ENCODE peak calls at places on chromosomes 6 and 20, in seven cellular contexts. L is GM12865; J is amygdala; P is NCI-H510A; U is AG08395; R is sigmoid colon; X is stimulated activated CD8-positive, alpha-beta memory T cell treated with anti-CD3 and anti-CD28 coated beads, Interleukin-4, amount 100 ng/mL, for 4 hours. C is an unnamed sample.

GRCh38 chr20:22623211-22623610 is 38.8 kb upstream of the FOXA2 start:
- DNase-seq in L (no peak), J (no peak), P (peak), U (no peak), R (no peak), X (no peak), C (no peak)

GRCh38 chr6:37456126-37456525 is 23.1 kb downstream of the CMTR1 start:
- DNase-seq in L (no peak), J (no peak), P (no peak), U (peak), R (no peak), X (no peak), C (no peak)

GRCh38 chr20:46056970-46057855 is 28.2 kb downstream of the SLC12A5 start:
- DNase-seq in L (no peak), J (no peak), P (no peak), U (peak), R (peak), X (no peak), C (no peak)

GRCh38 chr20:34367155-34367554 is 4.1 kb downstream of the ITCH start:
- DNase-seq in L (no peak), J (no peak), P (no peak), U (no peak), R (no peak), X (no peak), C (no peak)

GRCh38 chr20:24691901-24692351 is 222.5 kb downstream of the SYNDIG1 start:
- DNase-seq in L (no peak), J (no peak), P (no peak), U (no peak), R (peak), X (no peak), C (no peak)

GRCh38 chr20:34516874-34517542 is 786 bp downstream of the DYNLRB1 start:
- DNase-seq in L (peak), J (no peak), P (no peak), U (no peak), R (no peak), X (no peak), C (no peak)

GRCh38 chr6:10451828-10452509 is 37.1 kb upstream of the TFAP2A start:
- DNase-seq in L (no peak), J (no peak), P (no peak), U (peak), R (no peak), X (no peak), C (peak)

GRCh38 chr6:16136086-16136485 is 7.2 kb downstream of the MYLIP start:
- DNase-seq in L (no peak), J (no peak), P (no peak), U (no peak), R (no peak), X (no peak), C (no peak)

GRCh38 chr6:57158658-57159057 is 13.5 kb upstream of the BAG2 start:
- DNase-seq in L (no peak), J (no peak), P (no peak), U (peak), R (no peak), X (no peak), C (no peak)

GRCh38 chr6:30541515-30542403 is 14.5 kb downstream of the GNL1 start:
- DNase-seq in L (peak), J (no peak), P (peak), U (peak), R (peak), X (peak), C (peak)

GRCh38 chr6:26103141-26103769 is 16.0 kb downstream of the HFE start:
- DNase-seq in L (no peak), J (no peak), P (no peak), U (peak), R (no peak), X (no peak), C (no peak)